ENCODE peak calls at places on chromosomes 6 and 20, in seven cellular contexts. One of them, this sample, is unnamed.

GRCh38 chr6:117231466-117231865 is 33.9 kb upstream of the VGLL2 start:
- DNase-seq in stimulated activated CD8-positive, alpha-beta memory T cell treated with anti-CD3 and anti-CD28 coated beads, Interleukin-7, amount 100 ng/mL, for 1 hour: no peak
- DNase-seq in hippocampal formation: no peak
- DNase-seq in stimulated activated CD4-positive, alpha-beta T cell treated with anti-CD3 and anti-CD28 coated beads, Interleukin-4, amount 100 ng/mL, for 1 hour: no peak
- DNase-seq in CD4-positive, alpha-beta T cell: no peak
- DNase-seq in NCI-H2081: no peak
- DNase-seq in HTR-8/SVneo: no peak
- DNase-seq in this sample: no peak

GRCh38 chr6:79864421-79864820 is 82.9 kb downstream of the ELOVL4 start:
- DNase-seq in stimulated activated CD4-positive, alpha-beta T cell treated with anti-CD3 and anti-CD28 coated beads, Interleukin-4, amount 100 ng/mL, for 1 hour: no peak
- DNase-seq in HTR-8/SVneo: no peak
- DNase-seq in hippocampal formation: no peak
- DNase-seq in CD4-positive, alpha-beta T cell: no peak
- DNase-seq in NCI-H2081: no peak
- DNase-seq in stimulated activated CD8-positive, alpha-beta memory T cell treated with anti-CD3 and anti-CD28 coated beads, Interleukin-7, amount 100 ng/mL, for 1 hour: no peak
- DNase-seq in this sample: no peak

GRCh38 chr6:39936857-39937256 is 2.6 kb upstream of the MOCS1 start:
- DNase-seq in HTR-8/SVneo: no peak
- DNase-seq in stimulated activated CD4-positive, alpha-beta T cell treated with anti-CD3 and anti-CD28 coated beads, Interleukin-4, amount 100 ng/mL, for 1 hour: no peak
- DNase-seq in stimulated activated CD8-positive, alpha-beta memory T cell treated with anti-CD3 and anti-CD28 coated beads, Interleukin-7, amount 100 ng/mL, for 1 hour: no peak
- DNase-seq in hippocampal formation: no peak
- DNase-seq in CD4-positive, alpha-beta T cell: no peak
- DNase-seq in NCI-H2081: no peak
- DNase-seq in this sample: no peak

GRCh38 chr20:32792316-32792715 is 27.4 kb upstream of the MAPRE1 start:
- DNase-seq in HTR-8/SVneo: peak; percentile 44
- DNase-seq in hippocampal formation: no peak
- DNase-seq in NCI-H2081: no peak
- DNase-seq in stimulated activated CD4-positive, alpha-beta T cell treated with anti-CD3 and anti-CD28 coated beads, Interleukin-4, amount 100 ng/mL, for 1 hour: peak; percentile 31
- DNase-seq in CD4-positive, alpha-beta T cell: no peak
- DNase-seq in stimulated activated CD8-positive, alpha-beta memory T cell treated with anti-CD3 and anti-CD28 coated beads, Interleukin-7, amount 100 ng/mL, for 1 hour: no peak
- DNase-seq in this sample: peak; percentile 55

GRCh38 chr6:34053721-34054120 is 92.2 kb downstream of the GRM4 start:
- DNase-seq in hippocampal formation: no peak
- DNase-seq in stimulated activated CD4-positive, alpha-beta T cell treated with anti-CD3 and anti-CD28 coated beads, Interleukin-4, amount 100 ng/mL, for 1 hour: no peak
- DNase-seq in CD4-positive, alpha-beta T cell: no peak
- DNase-seq in HTR-8/SVneo: no peak
- DNase-seq in NCI-H2081: peak; percentile 70
- DNase-seq in stimulated activated CD8-positive, alpha-beta memory T cell treated with anti-CD3 and anti-CD28 coated beads, Interleukin-7, amount 100 ng/mL, for 1 hour: no peak
- DNase-seq in this sample: no peak

GRCh38 chr6:29647927-29648642 is 8.8 kb upstream of the MOG start:
- DNase-seq in CD4-positive, alpha-beta T cell: no peak
- DNase-seq in HTR-8/SVneo: no peak
- DNase-seq in stimulated activated CD4-positive, alpha-beta T cell treated with anti-CD3 and anti-CD28 coated beads, Interleukin-4, amount 100 ng/mL, for 1 hour: no peak
- DNase-seq in hippocampal formation: no peak
- DNase-seq in stimulated activated CD8-positive, alpha-beta memory T cell treated with anti-CD3 and anti-CD28 coated beads, Interleukin-7, amount 100 ng/mL, for 1 hour: no peak
- DNase-seq in NCI-H2081: peak; percentile 54
- DNase-seq in this sample: peak; percentile 60

GRCh38 chr6:132322398-132322797 is 78.9 kb downstream of the MOXD1 start:
- DNase-seq in hippocampal formation: no peak
- DNase-seq in HTR-8/SVneo: no peak
- DNase-seq in NCI-H2081: no peak
- DNase-seq in CD4-positive, alpha-beta T cell: no peak
- DNase-seq in stimulated activated CD8-positive, alpha-beta memory T cell treated with anti-CD3 and anti-CD28 coated beads, Interleukin-7, amount 100 ng/mL, for 1 hour: no peak
- DNase-seq in stimulated activated CD4-positive, alpha-beta T cell treated with anti-CD3 and anti-CD28 coated beads, Interleukin-4, amount 100 ng/mL, for 1 hour: no peak
- DNase-seq in this sample: no peak

GRCh38 chr6:170316071-170316470 is 9.5 kb downstream of the FAM120B start:
- DNase-seq in stimulated activated CD4-positive, alpha-beta T cell treated with anti-CD3 and anti-CD28 coated beads, Interleukin-4, amount 100 ng/mL, for 1 hour: no peak
- DNase-seq in NCI-H2081: no peak
- DNase-seq in hippocampal formation: no peak
- DNase-seq in HTR-8/SVneo: no peak
- DNase-seq in stimulated activated CD8-positive, alpha-beta memory T cell treated with anti-CD3 and anti-CD28 coated beads, Interleukin-7, amount 100 ng/mL, for 1 hour: no peak
- DNase-seq in CD4-positive, alpha-beta T cell: no peak
- DNase-seq in this sample: no peak

GRCh38 chr20:61965606-61966491 is 99.8 kb downstream of the TAF4 start:
- DNase-seq in NCI-H2081: no peak
- DNase-seq in HTR-8/SVneo: no peak
- DNase-seq in hippocampal formation: no peak
- DNase-seq in CD4-positive, alpha-beta T cell: no peak
- DNase-seq in stimulated activated CD4-positive, alpha-beta T cell treated with anti-CD3 and anti-CD28 coated beads, Interleukin-4, amount 100 ng/mL, for 1 hour: no peak
- DNase-seq in stimulated activated CD8-positive, alpha-beta memory T cell treated with anti-CD3 and anti-CD28 coated beads, Interleukin-7, amount 100 ng/mL, for 1 hour: no peak
- DNase-seq in this sample: no peak

This sample was measured in hepatic stellate cell.